ENCODE peak calls at places on chromosome 1, in four cellular contexts. Q, U, M and C are unnamed samples.

GRCh38 chr1:85569122-85569521 is 11.4 kb upstream of the CCN1 start:
- ATAC-seq in Q (no peak), U (peak; percentile 80), M (no peak), C (no peak)

GRCh38 chr1:221392453-221392852 is 349.4 kb downstream of the DUSP10 start:
- ATAC-seq in M (no peak), Q (no peak), U (peak; percentile 83), C (peak; percentile 91)

GRCh38 chr1:32336963-32337675 is 1.1 kb upstream of the MARCKSL1 start:
- ATAC-seq in M (no peak), U (no peak), Q (peak; percentile 34), C (no peak)

GRCh38 chr1:26538480-26539412 is 9.2 kb downstream of the RPS6KA1 start:
- ATAC-seq in M (peak; percentile 55), U (no peak), Q (no peak), C (no peak)

GRCh38 chr1:181417915-181418314 is 65.4 kb upstream of the CACNA1E start:
- ATAC-seq in Q (no peak), U (no peak), M (no peak), C (no peak)

GRCh38 chr1:48251323-48251722 is 28.8 kb downstream of the SLC5A9 start:
- ATAC-seq in U (no peak), M (no peak), Q (no peak), C (no peak)

GRCh38 chr1:9269721-9270120 is 23.0 kb upstream of the SPSB1 start:
- ATAC-seq in M (no peak), U (no peak), Q (no peak), C (no peak)

GRCh38 chr1:117600325-117600916 is 5.4 kb upstream of the TENT5C start:
- ATAC-seq in U (no peak), M (no peak), Q (no peak), C (no peak)

GRCh38 chr1:86687595-86687994 is 16.8 kb upstream of the SH3GLB1 start:
- ATAC-seq in Q (no peak), U (no peak), M (no peak), C (no peak)

GRCh38 chr1:1281533-1282321 is 1.5 kb downstream of the SCNN1D start:
- ATAC-seq in U (no peak), Q (peak; percentile 96), M (no peak), C (no peak)

GRCh38 chr1:199403421-199404116 is 623.9 kb upstream of the NR5A2 start:
- ATAC-seq in Q (no peak), U (no peak), M (no peak), C (no peak)

GRCh38 chr1:223870617-223871574 is 25.1 kb upstream of the TP53BP2 start:
- ATAC-seq in U (no peak), M (peak; percentile 87), Q (peak; percentile 39), C (no peak)

GRCh38 chr1:40774266-40774998 is 9.2 kb upstream of the KCNQ4 start:
- ATAC-seq in M (peak; percentile 87), Q (peak; percentile 86), U (peak; percentile 57), C (no peak)

GRCh38 chr1:63143482-63143881 is 178.9 kb upstream of the FOXD3 start:
- ATAC-seq in Q (no peak), U (no peak), M (no peak), C (no peak)

GRCh38 chr1:89203166-89203565 is 4.4 kb upstream of the GBP4 start:
- ATAC-seq in M (no peak), U (no peak), Q (no peak), C (no peak)

GRCh38 chr1:31745898-31746668 is 18.1 kb downstream of the ADGRB2 start:
- ATAC-seq in M (no peak), U (no peak), Q (no peak), C (no peak)

GRCh38 chr1:52911541-52911940 is 10.0 kb downstream of the ECHDC2 start:
- ATAC-seq in M (peak; percentile 29), Q (no peak), U (no peak), C (no peak)

GRCh38 chr1:161304927-161305871 is 4.6 kb downstream of the MPZ start:
- ATAC-seq in U (peak; percentile 4), M (peak; percentile 28), Q (peak; percentile 2), C (peak; percentile 4)

GRCh38 chr1:244388961-244389360 is 62.7 kb downstream of the ADSS2 start:
- ATAC-seq in U (no peak), M (no peak), Q (no peak), C (no peak)

GRCh38 chr1:15089244-15089992 is 64.1 kb upstream of the TMEM51 start:
- ATAC-seq in U (no peak), M (no peak), Q (no peak), C (no peak)

GRCh38 chr1:226778657-226779058 is 39.6 kb upstream of the ITPKB start:
- ATAC-seq in M (no peak), U (peak; percentile 46), Q (no peak), C (peak; percentile 91)

GRCh38 chr1:87685366-87686136 is 356.9 kb downstream of the LMO4 start:
- ATAC-seq in Q (no peak), U (no peak), M (peak; percentile 73), C (no peak)

GRCh38 chr1:169368406-169368769 is 393 bp downstream of the BLZF1 start:
- ATAC-seq in U (peak; percentile 23), Q (peak; percentile 5), M (peak; percentile 22), C (no peak)

GRCh38 chr1:199218065-199218464 is 579.2 kb downstream of the PTPRC start:
- ATAC-seq in Q (no peak), M (peak; percentile 79), U (no peak), C (no peak)

GRCh38 chr1:65178235-65178634 is 30.2 kb downstream of the AK4 start:
- ATAC-seq in U (no peak), M (no peak), Q (no peak), C (no peak)

GRCh38 chr1:19289244-19289643 is 674 bp upstream of the AKR7A3 start:
- ATAC-seq in Q (peak; percentile 35), M (no peak), U (no peak), C (no peak)

GRCh38 chr1:67684526-67685066 is 405 bp upstream of the GADD45A start:
- ATAC-seq in Q (no peak), U (no peak), M (no peak), C (no peak)

GRCh38 chr1:29708818-29709710 is 472.7 kb downstream of the PTPRU start:
- ATAC-seq in M (no peak), U (peak; percentile 37), Q (no peak), C (no peak)

GRCh38 chr1:33410091-33410701 is 20.7 kb downstream of the PHC2 start:
- ATAC-seq in M (peak; percentile 90), Q (no peak), U (peak; percentile 85), C (peak; percentile 13)

GRCh38 chr1:192592981-192593683 is 17.6 kb downstream of the RGS1 start:
- ATAC-seq in U (no peak), M (no peak), Q (no peak), C (peak; percentile 60)

GRCh38 chr1:74010206-74010605 is 187.8 kb downstream of the LRRIQ3 start:
- ATAC-seq in M (peak; percentile 58), U (no peak), Q (peak; percentile 19), C (no peak)

GRCh38 chr1:107804134-107804533 is 160.8 kb downstream of the VAV3 start:
- ATAC-seq in M (no peak), U (no peak), Q (no peak), C (no peak)

GRCh38 chr1:214066190-214066589 is 78.4 kb downstream of the PROX1 start:
- ATAC-seq in M (no peak), Q (no peak), U (no peak), C (no peak)

GRCh38 chr1:248752119-248752931 is 3.2 kb downstream of the LYPD8 start:
- ATAC-seq in U (no peak), M (no peak), Q (no peak), C (no peak)

GRCh38 chr1:160116277-160117147 is 953 bp downstream of the ATP1A2 start:
- ATAC-seq in U (peak; percentile 16), M (no peak), Q (no peak), C (peak; percentile 31)

GRCh38 chr1:177211231-177211630 is 40.5 kb downstream of the BRINP2 start:
- ATAC-seq in U (no peak), Q (peak; percentile 75), M (no peak), C (no peak)

GRCh38 chr1:54120698-54121481 is 31.9 kb downstream of the CDCP2 start:
- ATAC-seq in Q (no peak), M (peak; percentile 13), U (no peak), C (no peak)
- H3K4me3 ChIP-seq in Q (no peak overlapping the region), M (peak overlapping the region; percentile 49), U (no peak overlapping the region), C (peak overlapping the region; percentile 34)

GRCh38 chr1:246776923-246777322 is 52.7 kb downstream of the SCCPDH start:
- ATAC-seq in U (no peak), Q (no peak), M (no peak), C (no peak)
- H3K27ac ChIP-seq in U (no peak overlapping the region), Q (no peak overlapping the region), M (no peak overlapping the region), C (no peak overlapping the region)

GRCh38 chr1:16151985-16152384 is 3.9 kb downstream of the EPHA2 start:
- ATAC-seq in U (no peak), Q (no peak), M (no peak), C (no peak)
- H3K4me3 ChIP-seq in U (no peak overlapping the region), Q (no peak overlapping the region), M (no peak overlapping the region), C (peak overlapping the region; percentile 83)

DNA sequence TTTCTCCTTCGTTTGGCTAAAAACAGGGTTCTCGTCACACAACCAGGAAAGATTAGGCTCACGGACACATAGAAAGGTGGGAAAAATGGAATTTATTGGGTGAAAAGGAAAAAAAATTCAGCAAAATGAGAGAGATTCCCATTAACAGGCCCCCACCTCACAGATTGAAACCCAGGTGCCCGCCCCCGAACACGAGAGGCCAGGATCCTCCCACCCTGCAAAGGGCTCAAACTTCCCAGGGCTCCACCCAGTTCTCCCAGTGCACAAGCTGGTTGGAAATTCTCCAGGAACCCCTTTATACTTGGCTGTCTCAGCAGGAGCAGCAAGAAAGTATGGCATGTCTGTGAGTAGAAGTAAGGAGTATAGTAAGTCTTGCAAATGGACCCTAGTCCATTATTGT is 499.7 kb downstream of the RWDD3 start:
- ATAC-seq in U (no peak), M (no peak), Q (no peak), C (no peak)
- H3K27ac ChIP-seq in U (no peak overlapping the region), M (no peak overlapping the region), Q (no peak overlapping the region), C (no peak overlapping the region)

DNA sequence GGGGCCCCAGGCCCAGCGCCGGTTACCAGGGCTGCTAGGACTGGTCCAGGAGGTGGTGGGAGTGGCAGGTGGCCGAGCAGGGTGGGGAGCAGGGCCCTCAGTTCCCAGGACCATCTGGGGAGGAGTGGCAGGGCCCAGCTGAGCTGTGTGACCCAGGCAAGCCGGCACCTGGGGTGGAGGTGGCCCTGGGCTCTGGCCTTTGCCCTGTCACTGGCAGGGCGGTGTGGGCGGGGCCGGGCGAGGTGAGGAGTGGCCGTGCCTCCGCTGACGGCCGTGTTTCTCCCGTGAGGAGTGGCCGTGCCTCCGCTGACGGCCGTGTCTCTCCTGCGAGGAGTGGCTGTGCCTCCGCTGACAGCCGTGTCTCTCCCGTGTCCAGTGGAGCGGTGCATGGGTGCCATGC is 2.0 kb downstream of the PLCH2 start:
- ATAC-seq in M (no peak), Q (peak; percentile 71), U (no peak), C (no peak)
- H3K4me3 ChIP-seq in M (no peak overlapping the region), Q (no peak overlapping the region), U (no peak overlapping the region), C (no peak overlapping the region)

DNA sequence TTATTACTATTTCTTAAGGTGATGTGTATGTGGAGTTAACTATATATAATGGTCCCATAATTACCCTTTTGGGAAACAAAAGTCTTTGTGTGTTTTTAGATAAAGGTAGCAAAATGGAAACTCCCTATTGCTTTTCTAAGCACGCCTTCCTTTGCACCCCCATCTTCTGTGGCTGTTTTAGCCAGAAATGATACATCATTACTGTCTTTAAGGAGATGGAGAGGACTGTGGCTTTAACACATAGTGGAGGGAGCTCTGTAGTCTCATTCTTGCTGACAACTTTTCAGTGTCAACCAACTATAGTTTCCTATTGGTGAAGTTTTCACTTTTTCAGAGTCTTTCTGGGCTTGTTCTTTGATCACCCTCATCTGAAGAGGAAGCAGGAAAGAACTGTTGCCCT is 1.0 kb downstream of the APOBEC4 start:
- ATAC-seq in Q (no peak), U (no peak), M (no peak), C (no peak)
- H3K27ac ChIP-seq in Q (no peak overlapping the region), U (no peak overlapping the region), M (no peak overlapping the region), C (no peak overlapping the region)

GRCh38 chr1:54885237-54885679 is 1.7 kb downstream of the DHCR24 start:
- ATAC-seq in Q (peak; percentile 8), M (no peak), U (no peak), C (no peak)
- H3K4me3 ChIP-seq in Q (peak overlapping the region; percentile 99), M (peak overlapping the region; percentile 97), U (no peak overlapping the region), C (no peak overlapping the region)